ENCODE peak calls at places on chromosomes 6 and 20, in seven cellular contexts. One of them, this sample, is unnamed.

GRCh38 chr20:41050361-41051019 is 21.9 kb downstream of the TOP1 start:
- DNase-seq in KBM-7: peak; percentile 25
- DNase-seq in NCI-H345: no peak
- DNase-seq in OCI-LY7: no peak
- DNase-seq in stimulated activated CD4-positive, alpha-beta T cell treated with anti-CD3 and anti-CD28 coated beads, Interleukin-1b, Interleukin-23, amount 100 ng/mL, for 48 hours: no peak
- DNase-seq in GM12892: no peak
- DNase-seq in ovary: no peak
- DNase-seq in this sample: no peak

GRCh38 chr6:1131285-1132079 is 180.4 kb upstream of the FOXQ1 start:
- DNase-seq in KBM-7: no peak
- DNase-seq in NCI-H345: no peak
- DNase-seq in OCI-LY7: no peak
- DNase-seq in stimulated activated CD4-positive, alpha-beta T cell treated with anti-CD3 and anti-CD28 coated beads, Interleukin-1b, Interleukin-23, amount 100 ng/mL, for 48 hours: no peak
- DNase-seq in GM12892: no peak
- DNase-seq in ovary: no peak
- DNase-seq in this sample: no peak

GRCh38 chr6:53536561-53536960 is 8.3 kb downstream of the GCLC start:
- DNase-seq in KBM-7: no peak
- DNase-seq in NCI-H345: no peak
- DNase-seq in OCI-LY7: no peak
- DNase-seq in stimulated activated CD4-positive, alpha-beta T cell treated with anti-CD3 and anti-CD28 coated beads, Interleukin-1b, Interleukin-23, amount 100 ng/mL, for 48 hours: no peak
- DNase-seq in GM12892: no peak
- DNase-seq in ovary: no peak
- DNase-seq in this sample: no peak

GRCh38 chr20:63850689-63851547 is 10.4 kb upstream of the ABHD16B start:
- DNase-seq in KBM-7: peak; percentile 66
- DNase-seq in NCI-H345: no peak
- DNase-seq in OCI-LY7: no peak
- DNase-seq in stimulated activated CD4-positive, alpha-beta T cell treated with anti-CD3 and anti-CD28 coated beads, Interleukin-1b, Interleukin-23, amount 100 ng/mL, for 48 hours: peak; percentile 70
- DNase-seq in GM12892: peak; percentile 96
- DNase-seq in ovary: no peak
- DNase-seq in this sample: peak; percentile 50

GRCh38 chr20:32168184-32168910 is 39.2 kb downstream of the PLAGL2 start:
- DNase-seq in KBM-7: peak; percentile 18
- DNase-seq in NCI-H345: no peak
- DNase-seq in OCI-LY7: no peak
- DNase-seq in stimulated activated CD4-positive, alpha-beta T cell treated with anti-CD3 and anti-CD28 coated beads, Interleukin-1b, Interleukin-23, amount 100 ng/mL, for 48 hours: no peak
- DNase-seq in GM12892: no peak
- DNase-seq in ovary: no peak
- DNase-seq in this sample: no peak

GRCh38 chr6:107712523-107713213 is 111.4 kb downstream of the SCML4 start:
- DNase-seq in KBM-7: no peak
- DNase-seq in NCI-H345: no peak
- DNase-seq in OCI-LY7: peak; percentile 69
- DNase-seq in stimulated activated CD4-positive, alpha-beta T cell treated with anti-CD3 and anti-CD28 coated beads, Interleukin-1b, Interleukin-23, amount 100 ng/mL, for 48 hours: peak; percentile 63
- DNase-seq in GM12892: no peak
- DNase-seq in ovary: no peak
- DNase-seq in this sample: no peak

GRCh38 chr6:126381498-126381897 is 41.6 kb downstream of the CENPW start:
- DNase-seq in KBM-7: no peak
- DNase-seq in NCI-H345: no peak
- DNase-seq in OCI-LY7: no peak
- DNase-seq in stimulated activated CD4-positive, alpha-beta T cell treated with anti-CD3 and anti-CD28 coated beads, Interleukin-1b, Interleukin-23, amount 100 ng/mL, for 48 hours: no peak
- DNase-seq in GM12892: no peak
- DNase-seq in ovary: no peak
- DNase-seq in this sample: no peak

GRCh38 chr20:63106108-63106764 is 99.5 kb upstream of the BHLHE23 start:
- DNase-seq in KBM-7: no peak
- DNase-seq in NCI-H345: peak; percentile 69
- DNase-seq in OCI-LY7: no peak
- DNase-seq in stimulated activated CD4-positive, alpha-beta T cell treated with anti-CD3 and anti-CD28 coated beads, Interleukin-1b, Interleukin-23, amount 100 ng/mL, for 48 hours: no peak
- DNase-seq in GM12892: no peak
- DNase-seq in ovary: no peak
- DNase-seq in this sample: no peak

GRCh38 chr20:29497261-29497671 is 1760.2 kb upstream of the DEFB115 start:
- DNase-seq in KBM-7: no peak
- DNase-seq in NCI-H345: peak; percentile 83
- DNase-seq in OCI-LY7: no peak
- DNase-seq in stimulated activated CD4-positive, alpha-beta T cell treated with anti-CD3 and anti-CD28 coated beads, Interleukin-1b, Interleukin-23, amount 100 ng/mL, for 48 hours: peak; percentile 40
- DNase-seq in GM12892: no peak
- DNase-seq in ovary: no peak
- DNase-seq in this sample: no peak

GRCh38 chr6:42251911-42252637 is 34.4 kb upstream of the MRPS10 start:
- DNase-seq in KBM-7: peak; percentile 35
- DNase-seq in NCI-H345: peak; percentile 30
- DNase-seq in OCI-LY7: no peak
- DNase-seq in stimulated activated CD4-positive, alpha-beta T cell treated with anti-CD3 and anti-CD28 coated beads, Interleukin-1b, Interleukin-23, amount 100 ng/mL, for 48 hours: no peak
- DNase-seq in GM12892: no peak
- DNase-seq in ovary: peak; percentile 60
- DNase-seq in this sample: no peak

GRCh38 chr6:137573739-137574138 is 79.5 kb upstream of the OLIG3 start:
- DNase-seq in KBM-7: no peak
- DNase-seq in NCI-H345: no peak
- DNase-seq in OCI-LY7: no peak
- DNase-seq in stimulated activated CD4-positive, alpha-beta T cell treated with anti-CD3 and anti-CD28 coated beads, Interleukin-1b, Interleukin-23, amount 100 ng/mL, for 48 hours: no peak
- DNase-seq in GM12892: no peak
- DNase-seq in ovary: no peak
- DNase-seq in this sample: no peak

GRCh38 chr20:56440346-56441007 is 27.9 kb upstream of the RTF2 start:
- DNase-seq in KBM-7: peak; percentile 83
- DNase-seq in NCI-H345: no peak
- DNase-seq in OCI-LY7: no peak
- DNase-seq in stimulated activated CD4-positive, alpha-beta T cell treated with anti-CD3 and anti-CD28 coated beads, Interleukin-1b, Interleukin-23, amount 100 ng/mL, for 48 hours: peak; percentile 51
- DNase-seq in GM12892: no peak
- DNase-seq in ovary: no peak
- DNase-seq in this sample: peak; percentile 83

GRCh38 chr6:42523158-42523814 is 40.5 kb upstream of the UBR2 start:
- DNase-seq in KBM-7: no peak
- DNase-seq in NCI-H345: no peak
- DNase-seq in OCI-LY7: no peak
- DNase-seq in stimulated activated CD4-positive, alpha-beta T cell treated with anti-CD3 and anti-CD28 coated beads, Interleukin-1b, Interleukin-23, amount 100 ng/mL, for 48 hours: no peak
- DNase-seq in GM12892: no peak
- DNase-seq in ovary: no peak
- DNase-seq in this sample: no peak

GRCh38 chr6:33007831-33008395 is 1.5 kb downstream of the HLA-DOA start:
- DNase-seq in KBM-7: no peak
- DNase-seq in NCI-H345: no peak
- DNase-seq in OCI-LY7: no peak
- DNase-seq in stimulated activated CD4-positive, alpha-beta T cell treated with anti-CD3 and anti-CD28 coated beads, Interleukin-1b, Interleukin-23, amount 100 ng/mL, for 48 hours: no peak
- DNase-seq in GM12892: no peak
- DNase-seq in ovary: no peak
- DNase-seq in this sample: no peak

GRCh38 chr6:43575105-43575771 is 600 bp downstream of the XPO5 start:
- DNase-seq in KBM-7: peak; percentile 54
- DNase-seq in NCI-H345: peak; percentile 21
- DNase-seq in OCI-LY7: peak; percentile 20
- DNase-seq in stimulated activated CD4-positive, alpha-beta T cell treated with anti-CD3 and anti-CD28 coated beads, Interleukin-1b, Interleukin-23, amount 100 ng/mL, for 48 hours: peak; percentile 34
- DNase-seq in GM12892: peak; percentile 16
- DNase-seq in ovary: no peak
- DNase-seq in this sample: peak; percentile 68

GRCh38 chr6:113629940-113630339 is 227.2 kb upstream of the MARCKS start:
- DNase-seq in KBM-7: no peak
- DNase-seq in NCI-H345: no peak
- DNase-seq in OCI-LY7: no peak
- DNase-seq in stimulated activated CD4-positive, alpha-beta T cell treated with anti-CD3 and anti-CD28 coated beads, Interleukin-1b, Interleukin-23, amount 100 ng/mL, for 48 hours: no peak
- DNase-seq in GM12892: no peak
- DNase-seq in ovary: no peak
- DNase-seq in this sample: no peak

GRCh38 chr6:7108196-7108963 is 619 bp downstream of the RREB1 start:
- DNase-seq in KBM-7: no peak
- DNase-seq in NCI-H345: no peak
- DNase-seq in OCI-LY7: peak; percentile 31
- DNase-seq in stimulated activated CD4-positive, alpha-beta T cell treated with anti-CD3 and anti-CD28 coated beads, Interleukin-1b, Interleukin-23, amount 100 ng/mL, for 48 hours: peak; percentile 37
- DNase-seq in GM12892: peak; percentile 41
- DNase-seq in ovary: peak; percentile 50
- DNase-seq in this sample: peak; percentile 74

GRCh38 chr6:6993503-6994237 is 114.1 kb upstream of the RREB1 start:
- DNase-seq in KBM-7: no peak
- DNase-seq in NCI-H345: no peak
- DNase-seq in OCI-LY7: no peak
- DNase-seq in stimulated activated CD4-positive, alpha-beta T cell treated with anti-CD3 and anti-CD28 coated beads, Interleukin-1b, Interleukin-23, amount 100 ng/mL, for 48 hours: no peak
- DNase-seq in GM12892: no peak
- DNase-seq in ovary: no peak
- DNase-seq in this sample: no peak

GRCh38 chr20:43725666-43726065 is 1.1 kb downstream of the GTSF1L start:
- DNase-seq in KBM-7: no peak
- DNase-seq in NCI-H345: no peak
- DNase-seq in OCI-LY7: no peak
- DNase-seq in stimulated activated CD4-positive, alpha-beta T cell treated with anti-CD3 and anti-CD28 coated beads, Interleukin-1b, Interleukin-23, amount 100 ng/mL, for 48 hours: no peak
- DNase-seq in GM12892: no peak
- DNase-seq in ovary: no peak
- DNase-seq in this sample: peak; percentile 28

GRCh38 chr6:63640062-63640461 is 4.5 kb downstream of the PHF3 start:
- DNase-seq in KBM-7: no peak
- DNase-seq in NCI-H345: no peak
- DNase-seq in OCI-LY7: no peak
- DNase-seq in stimulated activated CD4-positive, alpha-beta T cell treated with anti-CD3 and anti-CD28 coated beads, Interleukin-1b, Interleukin-23, amount 100 ng/mL, for 48 hours: no peak
- DNase-seq in GM12892: no peak
- DNase-seq in ovary: no peak
- DNase-seq in this sample: peak; percentile 46

GRCh38 chr20:14264869-14265268 is 72.5 kb downstream of the FLRT3 start:
- DNase-seq in KBM-7: no peak
- DNase-seq in NCI-H345: no peak
- DNase-seq in OCI-LY7: no peak
- DNase-seq in stimulated activated CD4-positive, alpha-beta T cell treated with anti-CD3 and anti-CD28 coated beads, Interleukin-1b, Interleukin-23, amount 100 ng/mL, for 48 hours: no peak
- DNase-seq in GM12892: no peak
- DNase-seq in ovary: no peak
- DNase-seq in this sample: peak; percentile 7

GRCh38 chr20:20837574-20838021 is 125.2 kb upstream of the RALGAPA2 start:
- DNase-seq in KBM-7: peak; percentile 74
- DNase-seq in NCI-H345: peak; percentile 56
- DNase-seq in OCI-LY7: peak; percentile 18
- DNase-seq in stimulated activated CD4-positive, alpha-beta T cell treated with anti-CD3 and anti-CD28 coated beads, Interleukin-1b, Interleukin-23, amount 100 ng/mL, for 48 hours: peak; percentile 46
- DNase-seq in GM12892: no peak
- DNase-seq in ovary: peak; percentile 37
- DNase-seq in this sample: peak; percentile 76

GRCh38 chr6:1229301-1229700 is 82.6 kb upstream of the FOXQ1 start:
- DNase-seq in KBM-7: no peak
- DNase-seq in NCI-H345: no peak
- DNase-seq in OCI-LY7: no peak
- DNase-seq in stimulated activated CD4-positive, alpha-beta T cell treated with anti-CD3 and anti-CD28 coated beads, Interleukin-1b, Interleukin-23, amount 100 ng/mL, for 48 hours: no peak
- DNase-seq in GM12892: no peak
- DNase-seq in ovary: no peak
- DNase-seq in this sample: no peak

GRCh38 chr20:48157970-48158369 is 372.7 kb upstream of the SULF2 start:
- DNase-seq in KBM-7: no peak
- DNase-seq in NCI-H345: no peak
- DNase-seq in OCI-LY7: no peak
- DNase-seq in stimulated activated CD4-positive, alpha-beta T cell treated with anti-CD3 and anti-CD28 coated beads, Interleukin-1b, Interleukin-23, amount 100 ng/mL, for 48 hours: no peak
- DNase-seq in GM12892: no peak
- DNase-seq in ovary: peak; percentile 62
- DNase-seq in this sample: no peak

GRCh38 chr6:38579010-38579628 is 60.6 kb downstream of the BTBD9 start:
- DNase-seq in KBM-7: no peak
- DNase-seq in NCI-H345: no peak
- DNase-seq in OCI-LY7: no peak
- DNase-seq in stimulated activated CD4-positive, alpha-beta T cell treated with anti-CD3 and anti-CD28 coated beads, Interleukin-1b, Interleukin-23, amount 100 ng/mL, for 48 hours: no peak
- DNase-seq in GM12892: no peak
- DNase-seq in ovary: no peak
- DNase-seq in this sample: peak; percentile 8

GRCh38 chr6:133289733-133290306 is 48.7 kb downstream of the EYA4 start:
- DNase-seq in KBM-7: no peak
- DNase-seq in NCI-H345: no peak
- DNase-seq in OCI-LY7: no peak
- DNase-seq in stimulated activated CD4-positive, alpha-beta T cell treated with anti-CD3 and anti-CD28 coated beads, Interleukin-1b, Interleukin-23, amount 100 ng/mL, for 48 hours: no peak
- DNase-seq in GM12892: no peak
- DNase-seq in ovary: no peak
- DNase-seq in this sample: no peak

GRCh38 chr6:162825597-162825996 is 97.8 kb downstream of the PACRG start:
- DNase-seq in KBM-7: no peak
- DNase-seq in NCI-H345: no peak
- DNase-seq in OCI-LY7: no peak
- DNase-seq in stimulated activated CD4-positive, alpha-beta T cell treated with anti-CD3 and anti-CD28 coated beads, Interleukin-1b, Interleukin-23, amount 100 ng/mL, for 48 hours: no peak
- DNase-seq in GM12892: no peak
- DNase-seq in ovary: no peak
- DNase-seq in this sample: no peak

GRCh38 chr6:162856885-162857284 is 129.1 kb downstream of the PACRG start:
- DNase-seq in KBM-7: peak; percentile 14
- DNase-seq in NCI-H345: no peak
- DNase-seq in OCI-LY7: no peak
- DNase-seq in stimulated activated CD4-positive, alpha-beta T cell treated with anti-CD3 and anti-CD28 coated beads, Interleukin-1b, Interleukin-23, amount 100 ng/mL, for 48 hours: no peak
- DNase-seq in GM12892: no peak
- DNase-seq in ovary: no peak
- DNase-seq in this sample: peak; percentile 61

GRCh38 chr6:52162940-52163908 is 23.0 kb upstream of the IL17A start:
- DNase-seq in KBM-7: peak; percentile 29
- DNase-seq in NCI-H345: peak; percentile 38
- DNase-seq in OCI-LY7: peak; percentile 46
- DNase-seq in stimulated activated CD4-positive, alpha-beta T cell treated with anti-CD3 and anti-CD28 coated beads, Interleukin-1b, Interleukin-23, amount 100 ng/mL, for 48 hours: no peak
- DNase-seq in GM12892: no peak
- DNase-seq in ovary: no peak
- DNase-seq in this sample: peak; percentile 52

GRCh38 chr20:21809961-21810523 is 104.6 kb downstream of the PAX1 start:
- DNase-seq in KBM-7: no peak
- DNase-seq in NCI-H345: no peak
- DNase-seq in OCI-LY7: no peak
- DNase-seq in stimulated activated CD4-positive, alpha-beta T cell treated with anti-CD3 and anti-CD28 coated beads, Interleukin-1b, Interleukin-23, amount 100 ng/mL, for 48 hours: no peak
- DNase-seq in GM12892: no peak
- DNase-seq in ovary: no peak
- DNase-seq in this sample: no peak

GRCh38 chr6:49264496-49264895 is 198.6 kb downstream of the MMUT start:
- DNase-seq in KBM-7: no peak
- DNase-seq in NCI-H345: no peak
- DNase-seq in OCI-LY7: no peak
- DNase-seq in stimulated activated CD4-positive, alpha-beta T cell treated with anti-CD3 and anti-CD28 coated beads, Interleukin-1b, Interleukin-23, amount 100 ng/mL, for 48 hours: no peak
- DNase-seq in GM12892: no peak
- DNase-seq in ovary: no peak
- DNase-seq in this sample: no peak

GRCh38 chr6:7154341-7155139 is 46.8 kb downstream of the RREB1 start:
- DNase-seq in KBM-7: peak; percentile 80
- DNase-seq in NCI-H345: no peak
- DNase-seq in OCI-LY7: no peak
- DNase-seq in stimulated activated CD4-positive, alpha-beta T cell treated with anti-CD3 and anti-CD28 coated beads, Interleukin-1b, Interleukin-23, amount 100 ng/mL, for 48 hours: no peak
- DNase-seq in GM12892: no peak
- DNase-seq in ovary: no peak
- DNase-seq in this sample: peak; percentile 99

GRCh38 chr6:111552241-111552744 is 53.4 kb downstream of the TRAF3IP2 start:
- DNase-seq in KBM-7: peak; percentile 84
- DNase-seq in NCI-H345: peak; percentile 99
- DNase-seq in OCI-LY7: no peak
- DNase-seq in stimulated activated CD4-positive, alpha-beta T cell treated with anti-CD3 and anti-CD28 coated beads, Interleukin-1b, Interleukin-23, amount 100 ng/mL, for 48 hours: no peak
- DNase-seq in GM12892: no peak
- DNase-seq in ovary: peak; percentile 78
- DNase-seq in this sample: no peak

GRCh38 chr6:24252215-24252614 is 105.6 kb downstream of the DCDC2 start:
- DNase-seq in KBM-7: no peak
- DNase-seq in NCI-H345: no peak
- DNase-seq in OCI-LY7: no peak
- DNase-seq in stimulated activated CD4-positive, alpha-beta T cell treated with anti-CD3 and anti-CD28 coated beads, Interleukin-1b, Interleukin-23, amount 100 ng/mL, for 48 hours: no peak
- DNase-seq in GM12892: no peak
- DNase-seq in ovary: no peak
- DNase-seq in this sample: no peak

GRCh38 chr6:101021504-101021903 is 140.4 kb upstream of the ASCC3 start:
- DNase-seq in KBM-7: no peak
- DNase-seq in NCI-H345: no peak
- DNase-seq in OCI-LY7: no peak
- DNase-seq in stimulated activated CD4-positive, alpha-beta T cell treated with anti-CD3 and anti-CD28 coated beads, Interleukin-1b, Interleukin-23, amount 100 ng/mL, for 48 hours: no peak
- DNase-seq in GM12892: no peak
- DNase-seq in ovary: no peak
- DNase-seq in this sample: no peak

This sample was measured in NB4.